ENCODE peak calls at places on chromosome 18, in five cellular contexts. O is neuronal stem cell, Y is IMR-90, U is H1, V is mesenchymal stem cell. S is an unnamed sample.
A peak's percentile ranks its signal among the peaks of the same experiment; 100 is the strongest.

GRCh38 chr18:48674198-48674721 is 135.4 kb downstream of the CTIF start:
- DNase-seq in O (no peak), Y (peak; percentile 49), U (no peak), V (no peak), S (no peak)

GRCh38 chr18:71105078-71105819 is 816.4 kb downstream of the SOCS6 start:
- DNase-seq in O (no peak), Y (peak; percentile 22), U (no peak), V (no peak), S (no peak)

GRCh38 chr18:9147440-9148238 is 11.1 kb downstream of the ANKRD12 start:
- DNase-seq in O (no peak), Y (peak; percentile 81), U (no peak), V (peak; percentile 86), S (peak; percentile 70)

GRCh38 chr18:47987456-47987735 is 56.9 kb upstream of the SMAD2 start:
- DNase-seq in O (no peak), Y (no peak), U (no peak), V (no peak), S (peak; percentile 47)

GRCh38 chr18:24868760-24869237 is 408.4 kb downstream of the HRH4 start:
- DNase-seq in O (no peak), Y (peak; percentile 85), U (no peak), V (peak; percentile 90), S (peak; percentile 20)

GRCh38 chr18:78696698-78697435 is 282.8 kb upstream of the SALL3 start:
- DNase-seq in O (no peak), Y (no peak), U (no peak), V (no peak), S (no peak)

GRCh38 chr18:57819671-57820460 is 16.8 kb upstream of the ATP8B1 start:
- DNase-seq in O (no peak), Y (peak; percentile 95), U (no peak), V (peak; percentile 82), S (peak; percentile 17)

GRCh38 chr18:30860741-30861140 is 181.8 kb downstream of the DSC3 start:
- DNase-seq in O (no peak), Y (no peak), U (no peak), V (no peak), S (no peak)

GRCh38 chr18:59547691-59548182 is 149.5 kb downstream of the CCBE1 start:
- DNase-seq in O (no peak), Y (peak; percentile 93), U (no peak), V (no peak), S (no peak)

GRCh38 chr18:46035701-46036680 is 36.1 kb downstream of the PSTPIP2 start:
- DNase-seq in O (no peak), Y (peak; percentile 72), U (no peak), V (no peak), S (no peak)

GRCh38 chr18:24075731-24076130 is 61.2 kb downstream of the TTC39C start:
- DNase-seq in O (no peak), Y (no peak), U (no peak), V (peak; percentile 16), S (no peak)

GRCh38 chr18:9058426-9058825 is 44.1 kb upstream of the NDUFV2 start:
- DNase-seq in O (no peak), Y (no peak), U (no peak), V (no peak), S (no peak)

GRCh38 chr18:57803119-57803969 is at the start of gene ATP8B1:
- DNase-seq in O (peak; percentile 47), Y (peak; percentile 73), U (peak; percentile 56), V (peak; percentile 74), S (peak; percentile 97)

GRCh38 chr18:22170421-22171262 is 1.3 kb downstream of the GATA6 start:
- DNase-seq in O (no peak), Y (peak; percentile 75), U (no peak), V (peak; percentile 89), S (peak; percentile 55)

GRCh38 chr18:10841203-10841602 is 308.2 kb downstream of the PIEZO2 start:
- DNase-seq in O (no peak), Y (no peak), U (no peak), V (peak; percentile 54), S (no peak)

GRCh38 chr18:3468833-3469232 is 18.9 kb downstream of the TGIF1 start:
- DNase-seq in O (no peak), Y (no peak), U (no peak), V (peak; percentile 19), S (no peak)

GRCh38 chr18:47283476-47283875 is 32.0 kb upstream of the SKOR2 start:
- DNase-seq in O (no peak), Y (peak; percentile 33), U (no peak), V (peak; percentile 18), S (peak; percentile 61)

GRCh38 chr18:79567481-79568147 is 112.0 kb upstream of the CTDP1 start:
- DNase-seq in O (peak; percentile 58), Y (peak; percentile 98), U (peak; percentile 53), V (peak; percentile 84), S (no peak)

GRCh38 chr18:74465775-74466174 is 8.7 kb upstream of the DIPK1C start:
- DNase-seq in O (no peak), Y (no peak), U (no peak), V (no peak), S (peak; percentile 60)

GRCh38 chr18:54004828-54005227 is 219.6 kb downstream of the MBD2 start:
- DNase-seq in O (no peak), Y (no peak), U (no peak), V (no peak), S (no peak)

GRCh38 chr18:48719988-48720654 is 181.3 kb downstream of the CTIF start:
- DNase-seq in O (no peak), Y (peak; percentile 74), U (no peak), V (peak; percentile 45), S (no peak)

GRCh38 chr18:2988041-2988794 is 24.7 kb downstream of the LPIN2 start:
- DNase-seq in O (no peak), Y (peak; percentile 82), U (no peak), V (peak; percentile 70), S (peak; percentile 88)

GRCh38 chr18:31217038-31217437 is 54.4 kb upstream of the DSC1 start:
- DNase-seq in O (no peak), Y (no peak), U (no peak), V (no peak), S (peak; percentile 99)

GRCh38 chr18:80022613-80023012 is 11.6 kb upstream of the RBFA start:
- DNase-seq in O (peak; percentile 21), Y (peak; percentile 24), U (no peak), V (peak; percentile 40), S (peak; percentile 26)

GRCh38 chr18:54679318-54680149 is 88.5 kb downstream of the DYNAP start:
- DNase-seq in O (peak; percentile 32), Y (peak; percentile 83), U (no peak), V (peak; percentile 86), S (peak; percentile 75)

GRCh38 chr18:6859676-6860422 is 130.3 kb downstream of the ARHGAP28 start:
- DNase-seq in O (no peak), Y (peak; percentile 39), U (no peak), V (no peak), S (no peak)
- H4K91ac ChIP-seq in O (no peak overlapping the region), Y (peak overlapping the region; percentile 62), U (no peak overlapping the region), V (no peak overlapping the region), S (no peak overlapping the region)

GRCh38 chr18:75790821-75791220 is 363.3 kb upstream of the SMIM21 start:
- DNase-seq in O (no peak), Y (no peak), U (no peak), V (no peak), S (peak; percentile 5)
- H3K4me3 ChIP-seq in O (no peak overlapping the region), Y (no peak overlapping the region), U (no peak overlapping the region), V (no peak overlapping the region), S (no peak overlapping the region)

DNA sequence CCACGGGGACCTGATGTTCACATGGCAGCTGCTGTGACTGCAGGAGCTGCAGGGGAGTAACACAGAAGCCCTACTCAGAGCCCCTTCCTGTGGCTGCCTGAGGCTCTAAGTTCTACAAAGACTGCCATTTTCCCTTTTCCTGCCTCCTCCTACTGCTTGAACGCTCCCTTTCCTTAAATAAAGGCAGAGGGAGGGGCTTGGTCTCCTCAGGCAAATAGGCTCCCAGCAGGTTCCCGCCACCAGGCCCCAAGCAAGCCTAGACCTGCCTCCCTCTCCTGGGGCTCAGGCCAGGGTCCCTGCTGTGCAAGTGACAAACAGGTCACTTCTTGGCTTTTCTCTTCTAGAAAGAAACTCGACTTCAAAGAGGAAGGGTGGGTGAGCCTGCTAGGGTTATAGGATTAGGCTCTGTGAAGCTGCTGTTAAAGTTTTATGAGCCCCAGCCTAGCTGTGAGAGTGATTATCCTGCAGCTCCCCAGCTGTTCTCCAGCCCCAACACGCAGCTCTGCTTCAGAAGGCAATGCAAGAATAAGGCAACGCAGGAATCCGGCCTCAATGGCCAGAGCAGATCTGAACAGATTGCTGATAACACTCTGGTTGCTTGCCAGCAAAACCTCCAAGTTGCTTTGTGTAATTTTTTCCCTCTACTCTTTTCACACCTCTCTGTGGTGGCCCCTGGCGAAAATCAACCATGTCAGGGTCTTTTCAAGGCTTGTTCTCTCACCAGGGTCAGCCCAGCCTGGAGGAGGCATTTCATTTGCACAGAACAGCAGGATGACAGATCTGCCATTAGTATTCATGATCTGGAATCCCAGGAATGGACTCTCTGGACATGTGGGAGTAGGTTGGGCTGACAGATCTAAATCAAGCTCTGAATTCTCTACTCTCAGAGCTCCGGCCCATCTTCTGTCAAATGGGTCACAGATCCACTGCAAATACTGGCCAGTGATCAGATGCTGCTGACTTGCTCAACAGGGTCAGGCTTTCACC is 71.3 kb downstream of the MRO start:
- DNase-seq in O (peak; percentile 56), Y (no peak), U (peak; percentile 10), V (no peak), S (no peak)
- H4K91ac ChIP-seq in O (no peak overlapping the region), Y (no peak overlapping the region), U (peak overlapping the region; percentile 22), V (no peak overlapping the region), S (peak overlapping the region; percentile 34)

GRCh38 chr18:7725473-7725872 is 158.4 kb downstream of the PTPRM start:
- DNase-seq in O (no peak), Y (no peak), U (no peak), V (no peak), S (no peak)

GRCh38 chr18:7723558-7723957 is 156.4 kb downstream of the PTPRM start:
- DNase-seq in O (no peak), Y (no peak), U (no peak), V (no peak), S (no peak)

GRCh38 chr18:7721532-7721931 is 154.4 kb downstream of the PTPRM start:
- DNase-seq in O (no peak), Y (no peak), U (no peak), V (no peak), S (no peak)

GRCh38 chr18:7720395-7720794 is 153.3 kb downstream of the PTPRM start:
- DNase-seq in O (no peak), Y (no peak), U (no peak), V (no peak), S (no peak)

GRCh38 chr18:7722955-7723354 is 155.8 kb downstream of the PTPRM start:
- DNase-seq in O (no peak), Y (no peak), U (no peak), V (no peak), S (no peak)
- H3K4me3 ChIP-seq in O (no peak overlapping the region), Y (no peak overlapping the region), U (no peak overlapping the region), V (no peak overlapping the region), S (no peak overlapping the region)

GRCh38 chr18:34783485-34783884 is 73.4 kb downstream of the DTNA start:
- DNase-seq in O (no peak), Y (peak; percentile 68), U (no peak), V (no peak), S (peak; percentile 59)

GRCh38 chr18:34780856-34781255 is 70.8 kb downstream of the DTNA start:
- DNase-seq in O (no peak), Y (no peak), U (no peak), V (no peak), S (peak; percentile 72)
- H4K91ac ChIP-seq in O (no peak overlapping the region), Y (peak overlapping the region; percentile 15), U (no peak overlapping the region), V (no peak overlapping the region), S (no peak overlapping the region)

S was measured in trophoblast cell.